ENCODE peak calls at places on chromosomes 6 and 20, in seven cellular contexts. Q, D, B, A, L, T and Y are unnamed samples. For H3K36me3, the result is how much of the 10 kb centered on the place peaks cover.

GRCh38 chr6:2744206-2744771 is 6.4 kb downstream of the MYLK4 start:
- DNase-seq in T (no peak), A (peak), D (no peak), B (no peak), Q (no peak), L (no peak), Y (no peak)

GRCh38 chr20:55882922-55883321 is 122.4 kb downstream of the CBLN4 start:
- DNase-seq in B (no peak), D (no peak), A (no peak), L (no peak), T (no peak), Q (no peak), Y (peak)

GRCh38 chr6:20876016-20876415 is 341.8 kb downstream of the CDKAL1 start:
- DNase-seq in L (peak), T (no peak), Q (no peak), A (no peak), D (no peak), B (no peak), Y (peak)

GRCh38 chr6:27575594-27576361 is 102.9 kb upstream of the ZNF184 start:
- DNase-seq in A (no peak), Q (peak), B (no peak), D (peak), L (no peak), T (no peak), Y (no peak)

GRCh38 chr6:52994789-52995078 is 350 bp downstream of the GSTA4 start:
- DNase-seq in T (peak), A (peak), B (peak), Q (no peak), L (no peak), D (peak), Y (peak)

GRCh38 chr6:67854098-67854497 is 781.0 kb upstream of the ADGRB3 start:
- DNase-seq in B (no peak), T (no peak), Q (no peak), L (no peak), A (no peak), D (no peak), Y (peak)

GRCh38 chr6:71205336-71205956 is 83.2 kb upstream of the OGFRL1 start:
- DNase-seq in T (no peak), B (no peak), Q (no peak), A (no peak), D (no peak), L (peak), Y (no peak)

GRCh38 chr6:158391276-158391675 is 79.0 kb downstream of the TULP4 start:
- DNase-seq in A (no peak), D (no peak), B (no peak), Q (no peak), L (no peak), T (no peak), Y (no peak)

GRCh38 chr6:158686791-158687381 is 37.0 kb downstream of the SYTL3 start:
- DNase-seq in D (no peak), T (peak), A (no peak), Q (no peak), L (no peak), B (no peak), Y (no peak)

GRCh38 chr20:39825524-39825923 is 863.4 kb downstream of the DHX35 start:
- DNase-seq in D (no peak), L (no peak), B (no peak), A (no peak), Q (no peak), T (no peak), Y (no peak)

GRCh38 chr6:118280210-118280609 is 267.9 kb upstream of the PLN start:
- DNase-seq in B (no peak), Q (no peak), T (no peak), A (no peak), L (no peak), D (no peak), Y (no peak)

GRCh38 chr6:36469148-36469661 is 26.4 kb downstream of the KCTD20 start:
- DNase-seq in Q (no peak), A (no peak), L (no peak), B (no peak), T (no peak), D (no peak), Y (no peak)

GRCh38 chr20:18401305-18401704 is 65.5 kb downstream of the DZANK1 start:
- DNase-seq in A (no peak), T (no peak), L (no peak), B (no peak), Q (no peak), D (no peak), Y (no peak)

GRCh38 chr6:26478985-26479278 is 21.2 kb upstream of the BTN1A1 start:
- DNase-seq in T (no peak), B (no peak), A (no peak), D (no peak), L (no peak), Q (no peak), Y (no peak)

GRCh38 chr20:47950557-47951283 is 165.4 kb upstream of the SULF2 start:
- DNase-seq in Q (no peak), A (no peak), B (no peak), T (no peak), L (no peak), D (no peak), Y (no peak)

GRCh38 chr6:125571207-125571740 is 178.2 kb upstream of the HEY2 start:
- DNase-seq in L (no peak), Q (no peak), T (no peak), B (no peak), D (no peak), A (no peak), Y (no peak)

GRCh38 chr6:15593798-15594197 is 69.0 kb downstream of the DTNBP1 start:
- DNase-seq in D (no peak), T (no peak), B (peak), Q (no peak), A (peak), L (no peak), Y (no peak)

GRCh38 chr6:56532766-56533551 is 109.7 kb downstream of the DST start:
- DNase-seq in Q (no peak), A (no peak), D (no peak), L (no peak), B (no peak), T (no peak), Y (no peak)

GRCh38 chr6:33983109-33983475 is 162.8 kb downstream of the GRM4 start:
- DNase-seq in B (no peak), D (no peak), A (peak), T (peak), Q (no peak), L (no peak), Y (no peak)

GRCh38 chr20:37915800-37916570 is 13.1 kb downstream of the VSTM2L start:
- DNase-seq in Q (no peak), L (no peak), T (no peak), A (no peak), D (peak), B (peak), Y (peak)

GRCh38 chr6:116118608-116119007 is 7.3 kb downstream of the COL10A1 start:
- DNase-seq in A (no peak), T (no peak), L (peak), Q (no peak), D (no peak), B (no peak), Y (no peak)

GRCh38 chr6:105608711-105609374 is 206.0 kb upstream of the PREP start:
- DNase-seq in B (no peak), L (peak), D (no peak), Q (peak), A (no peak), T (no peak), Y (no peak)

GRCh38 chr20:25083141-25083772 is 1.3 kb upstream of the VSX1 start:
- DNase-seq in A (no peak), D (peak), B (no peak), T (no peak), L (no peak), Q (no peak), Y (no peak)

GRCh38 chr20:50034567-50035170 is 51.9 kb downstream of the SNAI1 start:
- DNase-seq in A (no peak), D (no peak), L (no peak), T (no peak), B (no peak), Q (no peak), Y (no peak)

GRCh38 chr20:12835999-12836398 is 172.8 kb upstream of the SPTLC3 start:
- DNase-seq in B (no peak), D (no peak), Q (no peak), L (no peak), T (no peak), A (no peak), Y (no peak)

GRCh38 chr20:41029150-41029872 is 689 bp downstream of the TOP1 start:
- DNase-seq in B (peak), D (peak), L (no peak), T (peak), Q (no peak), A (no peak), Y (peak)

GRCh38 chr6:30500421-30501069 is 11.2 kb downstream of the HLA-E start:
- DNase-seq in T (no peak), B (no peak), Q (no peak), L (no peak), A (no peak), D (no peak), Y (no peak)

GRCh38 chr6:9408718-9409117 is 973.4 kb upstream of the SLC35B3 start:
- DNase-seq in Q (no peak), D (no peak), T (no peak), A (no peak), B (no peak), L (no peak), Y (no peak)

GRCh38 chr6:12222405-12223366 is 67.5 kb upstream of the EDN1 start:
- DNase-seq in L (no peak), Q (no peak), B (no peak), A (no peak), D (peak), T (no peak), Y (no peak)

DNA sequence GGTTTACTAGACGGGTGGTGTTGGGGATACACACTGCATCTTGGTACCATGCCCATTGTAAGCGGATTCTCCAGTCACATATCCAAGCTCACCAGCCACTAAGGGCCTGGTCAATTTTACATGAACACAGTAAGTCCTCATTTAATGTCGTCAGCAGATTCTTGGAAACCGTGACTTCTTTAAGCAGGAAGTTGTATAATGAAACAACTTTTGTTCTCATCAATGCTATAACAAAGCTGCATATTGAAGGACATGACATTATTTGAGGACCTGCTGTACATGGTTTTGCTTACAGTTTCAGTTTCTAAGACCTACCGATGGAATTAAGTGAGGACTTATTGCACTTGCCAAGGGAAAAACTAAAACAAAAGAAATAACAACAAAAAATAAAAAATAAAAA is 295.6 kb downstream of the SYNE1 start:
- DNase-seq in Q (no peak), T (no peak), L (no peak), A (no peak), B (no peak), D (no peak), Y (no peak)
- H3K4me3 ChIP-seq in Q (no peak), T (no peak), L (no peak), A (no peak), B (no peak), D (no peak), Y (no peak)

GRCh38 chr6:47476794-47477496 is 644 bp upstream of the CD2AP start:
- DNase-seq in T (no peak), D (no peak), Q (no peak), B (no peak), L (no peak), A (no peak), Y (no peak)
- H3K36me3 ChIP-seq in T (under half), D (under half), Q (under half), B (under half), L (under half), A (under half), Y (under half)

GRCh38 chr20:8368680-8369079 is 236.6 kb downstream of the PLCB1 start:
- DNase-seq in L (no peak), T (no peak), D (no peak), Q (no peak), A (no peak), B (no peak), Y (no peak)
- H3K4me3 ChIP-seq in L (no peak), T (no peak), D (no peak), Q (no peak), A (no peak), B (no peak), Y (no peak)

DNA sequence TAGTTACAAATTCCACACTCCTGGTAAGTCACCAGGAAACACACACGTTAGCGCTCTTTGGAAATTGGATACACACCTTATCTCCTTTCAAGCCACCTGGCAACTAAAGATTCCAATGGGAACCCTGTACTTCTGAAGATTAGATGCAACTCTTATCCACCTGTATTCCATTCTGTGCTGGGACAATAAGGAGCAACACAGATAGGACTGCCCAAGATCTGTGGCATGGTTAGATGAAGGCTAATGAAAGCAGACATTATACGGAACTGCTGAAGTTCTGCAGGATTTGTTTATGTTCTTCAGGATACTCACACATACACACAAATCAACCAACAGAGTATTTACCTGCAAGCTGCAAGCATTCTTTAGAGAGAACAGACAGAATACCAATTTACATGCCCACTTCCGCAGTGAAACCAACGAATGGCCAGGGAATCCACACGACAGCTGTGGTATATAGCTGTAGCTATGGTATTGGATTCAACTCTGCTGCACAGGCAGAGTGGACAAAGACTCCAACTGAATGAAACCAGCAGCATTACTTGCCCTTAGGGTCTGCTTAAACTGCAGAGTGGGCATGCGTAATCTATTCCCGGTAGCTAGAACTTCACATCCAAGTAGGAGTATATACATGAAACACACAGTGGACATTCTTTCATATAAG is 12.0 kb downstream of the NCOA5 start:
- DNase-seq in L (no peak), T (no peak), A (no peak), D (no peak), Q (no peak), B (no peak), Y (no peak)
- H3K36me3 ChIP-seq in L (under half), T (under half), A (under half), D (under half), Q (under half), B (under half), Y (under half)